ENCODE peak calls at places on chromosomes 6 and 20, in nine cellular contexts. W, X, Z, V, F, Y, N, T and E are unnamed samples.
A peak's percentile ranks its signal among the peaks of the same experiment; 100 is the strongest.

GRCh38 chr6:131951576-131952230 is 531 bp upstream of the CCN2 start:
- DNase-seq in W (no peak), X (no peak), Z (no peak), V (no peak), F (no peak), Y (no peak), N (no peak), T (no peak), E (no peak)

GRCh38 chr20:59163641-59164530 is at the start of gene ZNF831:
- DNase-seq in W (peak; percentile 45), X (no peak), Z (peak; percentile 26), V (no peak), F (no peak), Y (no peak), N (no peak), T (no peak), E (no peak)

GRCh38 chr6:95790787-95791186 is 213.5 kb downstream of the MANEA start:
- DNase-seq in W (no peak), X (no peak), Z (no peak), V (no peak), F (no peak), Y (no peak), N (no peak), T (no peak), E (no peak)

GRCh38 chr20:5714261-5715041 is 35.8 kb upstream of the SHLD1 start:
- DNase-seq in W (peak; percentile 15), X (peak; percentile 71), Z (peak; percentile 52), V (peak; percentile 51), F (peak; percentile 20), Y (peak; percentile 16), N (no peak), T (peak; percentile 19), E (peak; percentile 76)

GRCh38 chr20:11379257-11380011 is 538.3 kb upstream of the BTBD3 start:
- DNase-seq in W (no peak), X (no peak), Z (no peak), V (peak; percentile 78), F (no peak), Y (no peak), N (no peak), T (no peak), E (no peak)

GRCh38 chr6:97289332-97289731 is 6.3 kb upstream of the MMS22L start:
- DNase-seq in W (no peak), X (no peak), Z (no peak), V (no peak), F (no peak), Y (no peak), N (no peak), T (no peak), E (no peak)

GRCh38 chr20:3749689-3750639 is 17.5 kb downstream of the HSPA12B start:
- DNase-seq in W (no peak), X (no peak), Z (peak; percentile 5), V (peak; percentile 64), F (no peak), Y (peak; percentile 29), N (no peak), T (no peak), E (no peak)

GRCh38 chr6:108260126-108260808 is 573 bp downstream of the SNX3 start:
- DNase-seq in W (no peak), X (no peak), Z (no peak), V (peak; percentile 67), F (no peak), Y (peak; percentile 18), N (peak; percentile 67), T (peak; percentile 87), E (peak; percentile 40)

GRCh38 chr20:3080939-3081388 is 3.6 kb downstream of the AVP start:
- DNase-seq in W (no peak), X (no peak), Z (no peak), V (no peak), F (no peak), Y (no peak), N (peak; percentile 39), T (peak; percentile 15), E (no peak)

GRCh38 chr20:24699321-24700165 is 230.1 kb downstream of the SYNDIG1 start:
- DNase-seq in W (no peak), X (no peak), Z (no peak), V (no peak), F (no peak), Y (no peak), N (peak; percentile 66), T (peak; percentile 89), E (no peak)

GRCh38 chr6:167056370-167056769 is 57.2 kb downstream of the CEP43 start:
- DNase-seq in W (no peak), X (no peak), Z (no peak), V (no peak), F (no peak), Y (no peak), N (peak; percentile 71), T (peak; percentile 42), E (no peak)

GRCh38 chr20:23613676-23614075 is 8.0 kb upstream of the CST9 start:
- DNase-seq in W (no peak), X (no peak), Z (no peak), V (no peak), F (no peak), Y (no peak), N (peak; percentile 18), T (no peak), E (no peak)

GRCh38 chr20:31560094-31560899 is 44.8 kb upstream of the ID1 start:
- DNase-seq in W (peak; percentile 70), X (no peak), Z (peak; percentile 71), V (peak; percentile 83), F (peak; percentile 63), Y (peak; percentile 92), N (peak; percentile 64), T (peak; percentile 58), E (peak; percentile 82)

GRCh38 chr6:153872946-153873345 is 166.1 kb upstream of the OPRM1 start:
- DNase-seq in W (no peak), X (no peak), Z (no peak), V (no peak), F (no peak), Y (no peak), N (no peak), T (no peak), E (no peak)

GRCh38 chr6:88517737-88518136 is 351.6 kb upstream of the CNR1 start:
- DNase-seq in W (no peak), X (no peak), Z (no peak), V (no peak), F (no peak), Y (no peak), N (no peak), T (no peak), E (no peak)